ENCODE peak calls at places on chromosomes 7 and 10, in six cellular contexts. C is upper lobe of right lung, J is fibroblast of pulmonary artery, G is endodermal cell, H is GM12865, E is IMR-90. L is an unnamed sample.

GRCh38 chr7:149444260-149444659 is 16.6 kb downstream of the ZNF777 start:
- DNase-seq in J (no peak), H (no peak), C (no peak), E (no peak), G (peak; percentile 17), L (no peak)

GRCh38 chr7:99365318-99366141 is 9.0 kb upstream of the ARPC1B start:
- DNase-seq in G (peak; percentile 88), J (no peak), E (no peak), H (peak; percentile 50), C (peak; percentile 81), L (peak; percentile 26)

GRCh38 chr10:80493482-80494021 is 39.4 kb downstream of the TSPAN14 start:
- DNase-seq in G (no peak), E (no peak), H (peak; percentile 24), C (peak; percentile 4), J (peak; percentile 79), L (peak; percentile 93)

GRCh38 chr7:3712841-3713240 is 411.8 kb downstream of the SDK1 start:
- DNase-seq in E (no peak), H (no peak), J (no peak), C (no peak), G (peak; percentile 49), L (no peak)

GRCh38 chr7:121084748-121085336 is 96.3 kb downstream of the CPED1 start:
- DNase-seq in G (no peak), J (peak; percentile 96), C (no peak), H (no peak), E (peak; percentile 96), L (peak; percentile 84)

GRCh38 chr10:132851451-132851850 is 65.5 kb upstream of the NKX6-2 start:
- DNase-seq in H (no peak), J (no peak), E (no peak), C (peak; percentile 53), G (no peak), L (no peak)

GRCh38 chr10:7258948-7259523 is 151.8 kb downstream of the SFMBT2 start:
- DNase-seq in J (no peak), G (no peak), H (peak; percentile 57), C (no peak), E (no peak), L (no peak)

GRCh38 chr7:83347836-83348482 is 185.3 kb upstream of the PCLO start:
- DNase-seq in C (no peak), E (peak; percentile 65), J (peak; percentile 74), G (peak; percentile 58), H (no peak), L (peak; percentile 48)

GRCh38 chr10:34434119-34434594 is 380.9 kb downstream of the PARD3 start:
- DNase-seq in H (no peak), C (no peak), E (peak; percentile 78), G (no peak), J (peak; percentile 71), L (peak; percentile 84)

GRCh38 chr7:12768948-12769347 is 81.5 kb downstream of the ARL4A start:
- DNase-seq in J (no peak), C (no peak), E (no peak), G (no peak), H (no peak), L (no peak)

GRCh38 chr7:92833766-92834605 is 2.4 kb downstream of the CDK6 start:
- DNase-seq in C (peak; percentile 89), G (peak; percentile 85), H (peak; percentile 86), J (peak; percentile 81), E (peak; percentile 78), L (peak; percentile 85)

GRCh38 chr10:119667562-119668328 is 16.6 kb downstream of the BAG3 start:
- DNase-seq in J (peak; percentile 94), C (no peak), E (peak; percentile 98), H (no peak), G (peak; percentile 67), L (peak; percentile 93)

GRCh38 chr10:100470367-100470766 is 7.6 kb downstream of the WNT8B start:
- DNase-seq in H (no peak), C (no peak), E (peak; percentile 11), G (no peak), J (peak; percentile 14), L (peak; percentile 17)

GRCh38 chr10:132551093-132551807 is 13.7 kb downstream of the INPP5A start:
- DNase-seq in E (no peak), G (peak; percentile 57), H (peak; percentile 57), C (peak; percentile 67), J (no peak), L (no peak)

GRCh38 chr10:10911471-10911921 is 106.2 kb upstream of the CELF2 start:
- DNase-seq in G (peak; percentile 73), J (peak; percentile 94), E (peak; percentile 94), H (no peak), C (peak; percentile 86), L (peak; percentile 87)
- H3K4me3 ChIP-seq in G (no peak overlapping the region), J (peak overlapping the region; percentile 40), E (peak overlapping the region; percentile 31), H (no peak overlapping the region), C (peak overlapping the region; percentile 22), L (peak overlapping the region; percentile 4)

DNA sequence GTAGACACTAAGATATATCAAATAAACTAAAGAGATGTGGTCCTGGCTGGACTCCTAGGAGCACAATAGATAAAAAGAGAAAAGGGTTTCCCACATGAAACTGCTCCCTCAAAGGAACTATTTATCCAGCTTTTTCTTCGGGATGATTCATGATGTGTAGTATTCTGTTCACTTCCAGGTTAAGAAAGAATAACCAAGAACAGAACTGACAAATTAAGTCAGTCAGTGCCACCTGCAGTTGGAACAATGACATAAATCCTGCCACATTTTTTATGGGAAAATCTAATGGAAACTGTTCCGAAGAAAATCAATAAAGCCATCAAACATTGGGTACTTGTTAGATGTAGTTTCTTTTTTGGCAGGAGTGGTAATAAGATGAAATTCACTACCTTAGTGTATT is 87.1 kb downstream of the POLR1F start:
- DNase-seq in E (peak; percentile 0), J (peak; percentile 10), G (no peak), C (no peak), H (no peak), L (no peak)
- TF ChIP-seq CTCF in E (no peak), J (no peak), G (no peak), C (no peak), H (no peak), L (no peak)

GRCh38 chr10:51920672-51921071 is 221.3 kb upstream of the CSTF2T start:
- DNase-seq in G (no peak), H (no peak), J (no peak), C (no peak), E (no peak), L (no peak)
- H3K4me3 ChIP-seq in G (no peak overlapping the region), H (no peak overlapping the region), J (no peak overlapping the region), C (no peak overlapping the region), E (no peak overlapping the region), L (no peak overlapping the region)

GRCh38 chr10:23354630-23355343 is 10.2 kb upstream of the C10orf67 start:
- DNase-seq in H (no peak), G (no peak), E (no peak), J (no peak), C (no peak), L (no peak)

GRCh38 chr10:23361665-23362064 is 17.1 kb upstream of the C10orf67 start:
- DNase-seq in C (no peak), H (no peak), E (no peak), J (no peak), G (no peak), L (no peak)

GRCh38 chr10:23362069-23362830 is 17.7 kb upstream of the C10orf67 start:
- DNase-seq in G (no peak), J (no peak), H (peak; percentile 42), E (no peak), C (no peak), L (no peak)

GRCh38 chr10:23359692-23360380 is 15.2 kb upstream of the C10orf67 start:
- DNase-seq in J (no peak), H (no peak), G (no peak), E (no peak), C (no peak), L (no peak)

DNA sequence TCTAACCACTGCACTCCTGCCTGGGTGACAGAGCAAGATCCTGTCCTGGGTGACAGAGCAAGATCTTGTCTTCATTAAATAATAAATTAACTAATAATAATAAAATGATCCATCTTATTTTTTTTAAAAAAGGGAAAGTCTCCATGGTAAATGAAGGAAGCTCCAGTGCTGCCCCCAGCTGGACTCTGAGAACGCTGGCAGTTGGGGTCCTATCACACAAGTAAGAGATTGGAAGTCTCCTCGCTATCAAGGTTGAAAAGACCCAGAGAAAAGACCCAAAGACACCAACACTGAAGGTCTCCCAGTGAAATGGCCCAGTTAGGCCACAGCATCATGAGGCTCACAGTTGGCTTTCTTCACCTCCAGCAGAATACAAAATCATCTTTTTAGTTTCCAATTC is 13.8 kb upstream of the C10orf67 start:
- DNase-seq in G (no peak), J (peak; percentile 33), C (no peak), E (peak; percentile 24), H (no peak), L (no peak)
- TF ChIP-seq CTCF in G (peak; percentile 72), J (peak; percentile 44), C (peak; percentile 8), E (peak; percentile 43), H (no peak), L (peak; percentile 20)

GRCh38 chr7:30367561-30367960 is 83.2 kb downstream of the ZNRF2 start:
- DNase-seq in C (no peak), E (no peak), J (no peak), G (no peak), H (no peak), L (no peak)

GRCh38 chr7:30365626-30366025 is 81.2 kb downstream of the ZNRF2 start:
- DNase-seq in E (no peak), H (no peak), J (no peak), C (no peak), G (no peak), L (no peak)

GRCh38 chr7:30366606-30367005 is 82.2 kb downstream of the ZNRF2 start:
- DNase-seq in J (peak; percentile 27), E (peak; percentile 36), G (no peak), C (no peak), H (no peak), L (peak; percentile 28)

GRCh38 chr7:30364773-30365172 is 80.4 kb downstream of the ZNRF2 start:
- DNase-seq in C (no peak), J (no peak), G (no peak), H (no peak), E (no peak), L (no peak)

DNA sequence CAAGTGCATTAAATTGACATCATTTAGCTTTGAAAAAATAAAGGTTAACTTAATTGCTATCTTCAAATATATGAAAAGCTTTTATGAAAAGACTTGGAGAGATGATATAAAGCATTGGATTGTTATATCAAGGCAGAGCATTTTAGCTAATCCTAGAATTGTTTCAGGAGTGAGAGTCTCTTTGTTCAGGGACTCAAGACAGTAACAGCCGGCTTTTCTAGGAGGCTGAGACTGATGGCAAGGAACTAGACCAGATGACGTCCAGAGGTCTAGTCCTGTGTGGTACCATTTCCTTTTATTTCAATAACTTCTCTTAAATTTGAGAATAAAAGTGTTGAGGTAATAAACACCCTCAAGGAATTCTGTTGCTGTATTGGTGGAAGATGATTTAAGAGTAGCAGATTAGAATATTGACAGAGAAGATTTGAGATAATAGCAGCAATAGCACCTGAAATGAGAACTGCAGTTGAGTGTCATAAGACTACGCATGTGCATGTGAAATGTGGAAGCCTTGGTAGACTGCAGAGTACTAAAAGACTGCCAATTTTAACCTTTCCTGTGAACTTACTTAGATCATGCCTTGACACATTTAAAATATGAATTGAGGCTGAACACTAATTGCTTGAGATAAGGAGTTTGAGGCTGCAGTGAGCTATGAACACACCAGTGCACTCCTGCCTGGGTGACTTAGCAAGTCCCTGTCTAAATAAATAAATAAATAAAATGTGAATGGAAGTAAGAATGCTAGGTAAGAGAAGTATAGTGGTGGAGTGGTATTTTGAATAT is 79.6 kb downstream of the ZNRF2 start:
- DNase-seq in J (no peak), G (no peak), H (peak; percentile 9), E (no peak), C (no peak), L (no peak)
- H3K4me3 ChIP-seq in J (no peak overlapping the region), G (no peak overlapping the region), H (no peak overlapping the region), E (no peak overlapping the region), C (no peak overlapping the region), L (no peak overlapping the region)

L was measured in cardiac fibroblast.